ENCODE peak calls at places on chromosome 11, in nine cellular contexts. One of them, this sample, is unnamed.

GRCh38 chr11:95556342-95557151 is 233.0 kb downstream of the FAM76B start:
- DNase-seq in AG04450: peak; percentile 23
- DNase-seq in upper lobe of right lung: no peak
- DNase-seq in A549: no peak
- DNase-seq in mammary epithelial cell: peak; percentile 24
- DNase-seq in OCI-LY7: no peak
- DNase-seq in lung: no peak
- DNase-seq in B cell: no peak
- DNase-seq in HCT116: no peak
- DNase-seq in this sample: no peak

GRCh38 chr11:14907411-14908213 is 15.6 kb upstream of the CYP2R1 start:
- DNase-seq in AG04450: no peak
- DNase-seq in upper lobe of right lung: peak; percentile 92
- DNase-seq in A549: peak; percentile 61
- DNase-seq in mammary epithelial cell: peak; percentile 27
- DNase-seq in OCI-LY7: peak; percentile 76
- DNase-seq in lung: peak; percentile 81
- DNase-seq in B cell: peak; percentile 85
- DNase-seq in HCT116: no peak
- DNase-seq in this sample: no peak

GRCh38 chr11:128339721-128340271 is 247.6 kb downstream of the ETS1 start:
- DNase-seq in AG04450: no peak
- DNase-seq in upper lobe of right lung: no peak
- DNase-seq in A549: no peak
- DNase-seq in mammary epithelial cell: no peak
- DNase-seq in OCI-LY7: no peak
- DNase-seq in lung: no peak
- DNase-seq in B cell: no peak
- DNase-seq in HCT116: no peak
- DNase-seq in this sample: no peak

GRCh38 chr11:71130106-71130505 is 122.3 kb downstream of the SHANK2 start:
- DNase-seq in AG04450: no peak
- DNase-seq in upper lobe of right lung: no peak
- DNase-seq in A549: no peak
- DNase-seq in mammary epithelial cell: peak; percentile 81
- DNase-seq in OCI-LY7: no peak
- DNase-seq in lung: no peak
- DNase-seq in B cell: no peak
- DNase-seq in HCT116: no peak
- DNase-seq in this sample: peak; percentile 48

GRCh38 chr11:114060402-114061052 is 1.0 kb downstream of the ZBTB16 start:
- DNase-seq in AG04450: no peak
- DNase-seq in upper lobe of right lung: peak; percentile 76
- DNase-seq in A549: no peak
- DNase-seq in mammary epithelial cell: peak; percentile 49
- DNase-seq in OCI-LY7: no peak
- DNase-seq in lung: peak; percentile 44
- DNase-seq in B cell: peak; percentile 56
- DNase-seq in HCT116: no peak
- DNase-seq in this sample: peak; percentile 31

GRCh38 chr11:111299111-111300026 is 1.0 kb downstream of the POU2AF3 start:
- DNase-seq in AG04450: no peak
- DNase-seq in upper lobe of right lung: peak; percentile 88
- DNase-seq in A549: peak; percentile 60
- DNase-seq in mammary epithelial cell: peak; percentile 17
- DNase-seq in OCI-LY7: no peak
- DNase-seq in lung: peak; percentile 75
- DNase-seq in B cell: peak; percentile 46
- DNase-seq in HCT116: no peak
- DNase-seq in this sample: peak; percentile 33

GRCh38 chr11:70016666-70017347 is 61.3 kb upstream of the ANO1 start:
- DNase-seq in AG04450: peak; percentile 29
- DNase-seq in upper lobe of right lung: no peak
- DNase-seq in A549: no peak
- DNase-seq in mammary epithelial cell: peak; percentile 98
- DNase-seq in OCI-LY7: no peak
- DNase-seq in lung: no peak
- DNase-seq in B cell: no peak
- DNase-seq in HCT116: peak; percentile 76
- DNase-seq in this sample: peak; percentile 76

GRCh38 chr11:57566564-57567209 is 785 bp downstream of the UBE2L6 start:
- DNase-seq in AG04450: no peak
- DNase-seq in upper lobe of right lung: no peak
- DNase-seq in A549: no peak
- DNase-seq in mammary epithelial cell: no peak
- DNase-seq in OCI-LY7: no peak
- DNase-seq in lung: no peak
- DNase-seq in B cell: peak; percentile 27
- DNase-seq in HCT116: no peak
- DNase-seq in this sample: no peak

GRCh38 chr11:121841487-121842167 is 274.4 kb downstream of the BLID start:
- DNase-seq in AG04450: peak; percentile 71
- DNase-seq in upper lobe of right lung: no peak
- DNase-seq in A549: no peak
- DNase-seq in mammary epithelial cell: no peak
- DNase-seq in OCI-LY7: no peak
- DNase-seq in lung: no peak
- DNase-seq in B cell: no peak
- DNase-seq in HCT116: no peak
- DNase-seq in this sample: no peak

GRCh38 chr11:3022300-3022967 is 30.3 kb upstream of the NAP1L4 start:
- DNase-seq in AG04450: peak; percentile 20
- DNase-seq in upper lobe of right lung: no peak
- DNase-seq in A549: no peak
- DNase-seq in mammary epithelial cell: peak; percentile 81
- DNase-seq in OCI-LY7: peak; percentile 12
- DNase-seq in lung: no peak
- DNase-seq in B cell: peak; percentile 31
- DNase-seq in HCT116: no peak
- DNase-seq in this sample: no peak

GRCh38 chr11:33620423-33621120 is 80.1 kb downstream of the C11orf91 start:
- DNase-seq in AG04450: no peak
- DNase-seq in upper lobe of right lung: no peak
- DNase-seq in A549: no peak
- DNase-seq in mammary epithelial cell: peak; percentile 84
- DNase-seq in OCI-LY7: no peak
- DNase-seq in lung: no peak
- DNase-seq in B cell: no peak
- DNase-seq in HCT116: no peak
- DNase-seq in this sample: no peak

GRCh38 chr11:134660416-134660815 is 248.4 kb upstream of the B3GAT1 start:
- DNase-seq in AG04450: no peak
- DNase-seq in upper lobe of right lung: no peak
- DNase-seq in A549: no peak
- DNase-seq in mammary epithelial cell: no peak
- DNase-seq in OCI-LY7: no peak
- DNase-seq in lung: peak; percentile 13
- DNase-seq in B cell: no peak
- DNase-seq in HCT116: no peak
- DNase-seq in this sample: no peak

GRCh38 chr11:120828847-120829246 is 195.1 kb upstream of the TBCEL start:
- DNase-seq in AG04450: no peak
- DNase-seq in upper lobe of right lung: no peak
- DNase-seq in A549: no peak
- DNase-seq in mammary epithelial cell: no peak
- DNase-seq in OCI-LY7: no peak
- DNase-seq in lung: no peak
- DNase-seq in B cell: no peak
- DNase-seq in HCT116: no peak
- DNase-seq in this sample: no peak

GRCh38 chr11:129061466-129062194 is 119.0 kb upstream of the TP53AIP1 start:
- DNase-seq in AG04450: no peak
- DNase-seq in upper lobe of right lung: no peak
- DNase-seq in A549: peak; percentile 69
- DNase-seq in mammary epithelial cell: peak; percentile 88
- DNase-seq in OCI-LY7: no peak
- DNase-seq in lung: no peak
- DNase-seq in B cell: no peak
- DNase-seq in HCT116: peak; percentile 80
- DNase-seq in this sample: peak; percentile 62

GRCh38 chr11:35017528-35018342 is 101.3 kb downstream of the PDHX start:
- DNase-seq in AG04450: no peak
- DNase-seq in upper lobe of right lung: no peak
- DNase-seq in A549: no peak
- DNase-seq in mammary epithelial cell: no peak
- DNase-seq in OCI-LY7: no peak
- DNase-seq in lung: no peak
- DNase-seq in B cell: no peak
- DNase-seq in HCT116: no peak
- DNase-seq in this sample: no peak
- TF ChIP-seq CTCF in AG04450: no peak
- TF ChIP-seq CTCF in upper lobe of right lung: no peak
- TF ChIP-seq CTCF in A549: no peak
- TF ChIP-seq CTCF in mammary epithelial cell: no peak
- TF ChIP-seq CTCF in OCI-LY7: no peak
- TF ChIP-seq CTCF in lung: no peak
- TF ChIP-seq CTCF in B cell: no peak
- TF ChIP-seq CTCF in HCT116: no peak
- TF ChIP-seq CTCF in this sample: no peak

DNA sequence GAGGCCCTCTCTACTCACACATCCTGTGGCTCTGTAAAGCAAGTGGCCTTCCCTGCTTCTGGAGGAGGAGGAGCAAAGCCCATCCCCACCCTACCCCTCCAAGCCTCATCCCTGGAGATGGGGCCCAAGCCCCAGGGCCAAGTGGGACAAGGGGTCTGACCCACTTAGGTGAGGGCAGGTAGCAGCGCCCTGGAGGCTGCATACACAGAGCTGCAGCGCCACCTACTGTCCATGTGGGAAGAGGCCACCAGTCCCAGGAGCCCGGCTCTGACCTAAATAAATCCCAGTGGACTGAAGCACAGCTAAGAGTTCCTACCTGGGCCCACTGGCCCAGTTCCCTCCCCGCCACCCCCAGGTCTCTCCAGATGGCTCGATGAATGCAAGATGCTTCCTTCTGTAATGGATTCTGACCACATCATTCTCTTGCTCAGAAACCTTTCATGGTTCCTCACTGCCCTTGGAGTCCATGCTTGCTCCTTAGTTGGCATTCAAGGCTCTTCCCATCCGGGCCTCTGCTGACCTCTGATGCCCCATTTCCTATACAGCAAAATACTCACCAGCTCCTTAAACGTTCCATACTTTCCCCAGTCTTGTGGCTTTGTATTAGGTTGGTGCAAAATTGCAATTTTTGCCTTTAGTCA is 62.1 kb downstream of the THAP12 start:
- DNase-seq in AG04450: peak; percentile 24
- DNase-seq in upper lobe of right lung: peak; percentile 91
- DNase-seq in A549: peak; percentile 83
- DNase-seq in mammary epithelial cell: peak; percentile 46
- DNase-seq in OCI-LY7: peak; percentile 83
- DNase-seq in lung: peak; percentile 82
- DNase-seq in B cell: peak; percentile 89
- DNase-seq in HCT116: peak; percentile 55
- DNase-seq in this sample: peak; percentile 80
- TF ChIP-seq CTCF in AG04450: peak; percentile 91
- TF ChIP-seq CTCF in upper lobe of right lung: peak; percentile 90
- TF ChIP-seq CTCF in A549: peak; percentile 97
- TF ChIP-seq CTCF in mammary epithelial cell: peak; percentile 97
- TF ChIP-seq CTCF in OCI-LY7: peak; percentile 92
- TF ChIP-seq CTCF in lung: peak; percentile 92
- TF ChIP-seq CTCF in B cell: peak; percentile 86
- TF ChIP-seq CTCF in HCT116: peak; percentile 91
- TF ChIP-seq CTCF in this sample: peak; percentile 87

GRCh38 chr11:9200471-9200870 is 64.7 kb downstream of the DENND5A start:
- DNase-seq in AG04450: no peak
- DNase-seq in upper lobe of right lung: no peak
- DNase-seq in A549: no peak
- DNase-seq in mammary epithelial cell: no peak
- DNase-seq in OCI-LY7: no peak
- DNase-seq in lung: no peak
- DNase-seq in B cell: no peak
- DNase-seq in HCT116: no peak
- DNase-seq in this sample: no peak

GRCh38 chr11:9201372-9202162 is 63.6 kb downstream of the DENND5A start:
- DNase-seq in AG04450: no peak
- DNase-seq in upper lobe of right lung: no peak
- DNase-seq in A549: no peak
- DNase-seq in mammary epithelial cell: no peak
- DNase-seq in OCI-LY7: no peak
- DNase-seq in lung: no peak
- DNase-seq in B cell: no peak
- DNase-seq in HCT116: no peak
- DNase-seq in this sample: no peak

GRCh38 chr11:9206496-9206895 is 58.7 kb downstream of the DENND5A start:
- DNase-seq in AG04450: peak; percentile 37
- DNase-seq in upper lobe of right lung: no peak
- DNase-seq in A549: no peak
- DNase-seq in mammary epithelial cell: no peak
- DNase-seq in OCI-LY7: no peak
- DNase-seq in lung: no peak
- DNase-seq in B cell: no peak
- DNase-seq in HCT116: no peak
- DNase-seq in this sample: no peak

GRCh38 chr11:9205596-9205995 is 59.6 kb downstream of the DENND5A start:
- DNase-seq in AG04450: no peak
- DNase-seq in upper lobe of right lung: no peak
- DNase-seq in A549: no peak
- DNase-seq in mammary epithelial cell: no peak
- DNase-seq in OCI-LY7: no peak
- DNase-seq in lung: no peak
- DNase-seq in B cell: no peak
- DNase-seq in HCT116: no peak
- DNase-seq in this sample: no peak

DNA sequence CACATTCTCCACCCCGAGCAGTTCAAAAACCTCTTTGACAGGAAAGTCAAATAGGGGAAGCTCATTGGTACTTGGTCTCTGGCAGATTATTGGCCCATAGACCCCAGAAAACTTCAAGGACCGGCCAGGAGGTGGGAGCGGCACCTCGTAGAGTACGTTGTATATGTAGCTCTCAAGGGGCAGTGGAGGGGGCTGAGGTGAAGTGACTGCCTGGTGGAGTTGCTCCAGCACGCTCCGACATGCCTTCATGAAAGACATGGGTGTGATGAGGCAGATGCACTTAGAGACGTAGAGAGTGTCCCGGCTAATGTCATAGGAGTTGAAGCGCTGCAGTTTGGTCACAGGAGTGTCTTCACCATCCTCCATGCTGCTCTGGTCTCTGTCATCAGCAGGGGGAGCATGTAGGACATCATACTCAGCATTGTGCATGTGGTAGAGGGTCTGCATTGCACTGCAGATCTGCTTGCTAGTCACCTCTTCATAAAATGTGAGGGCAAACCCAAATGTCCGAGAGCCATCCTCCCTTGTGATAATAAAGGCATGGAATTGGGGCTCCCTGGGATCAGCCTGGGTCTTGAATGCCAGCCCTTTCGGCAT is 61.3 kb downstream of the DENND5A start:
- DNase-seq in AG04450: no peak
- DNase-seq in upper lobe of right lung: no peak
- DNase-seq in A549: peak; percentile 14
- DNase-seq in mammary epithelial cell: no peak
- DNase-seq in OCI-LY7: peak; percentile 54
- DNase-seq in lung: no peak
- DNase-seq in B cell: peak; percentile 17
- DNase-seq in HCT116: no peak
- DNase-seq in this sample: no peak
- TF ChIP-seq CTCF in AG04450: peak; percentile 13
- TF ChIP-seq CTCF in upper lobe of right lung: no peak
- TF ChIP-seq CTCF in A549: no peak
- TF ChIP-seq CTCF in mammary epithelial cell: peak; percentile 23
- TF ChIP-seq CTCF in OCI-LY7: peak; percentile 68
- TF ChIP-seq CTCF in lung: no peak
- TF ChIP-seq CTCF in B cell: no peak
- TF ChIP-seq CTCF in HCT116: no peak
- TF ChIP-seq CTCF in this sample: no peak

GRCh38 chr11:117618956-117619355 is 178.1 kb downstream of the DSCAML1 start:
- DNase-seq in AG04450: no peak
- DNase-seq in upper lobe of right lung: peak; percentile 32
- DNase-seq in A549: no peak
- DNase-seq in mammary epithelial cell: no peak
- DNase-seq in OCI-LY7: no peak
- DNase-seq in lung: no peak
- DNase-seq in B cell: no peak
- DNase-seq in HCT116: no peak
- DNase-seq in this sample: no peak
- TF ChIP-seq CTCF in AG04450: no peak
- TF ChIP-seq CTCF in upper lobe of right lung: no peak
- TF ChIP-seq CTCF in A549: no peak
- TF ChIP-seq CTCF in mammary epithelial cell: no peak
- TF ChIP-seq CTCF in OCI-LY7: no peak
- TF ChIP-seq CTCF in lung: no peak
- TF ChIP-seq CTCF in B cell: no peak
- TF ChIP-seq CTCF in HCT116: no peak
- TF ChIP-seq CTCF in this sample: no peak

This sample was measured in RWPE1.